ENCODE peak calls at places on chromosomes 5 and 9, in nine cellular contexts. One of them, this sample, is unnamed.

GRCh38 chr9:94894111-94894699 is 167.7 kb downstream of the AOPEP start:
- DNase-seq in WERI-Rb-1: no peak
- DNase-seq in WTC11: no peak
- DNase-seq in cardiac fibroblast: no peak
- DNase-seq in mucosa of descending colon: no peak
- DNase-seq in fibroblast of mammary gland: no peak
- DNase-seq in right atrium auricular region: no peak
- DNase-seq in fibroblast of lung: peak
- DNase-seq in B cell: no peak
- DNase-seq in this sample: no peak

GRCh38 chr9:98184326-98184725 is 8.1 kb downstream of the CORO2A start:
- DNase-seq in B cell: no peak
- DNase-seq in cardiac fibroblast: no peak
- DNase-seq in WTC11: no peak
- DNase-seq in right atrium auricular region: no peak
- DNase-seq in fibroblast of lung: no peak
- DNase-seq in WERI-Rb-1: no peak
- DNase-seq in fibroblast of mammary gland: no peak
- DNase-seq in mucosa of descending colon: no peak
- DNase-seq in this sample: no peak

GRCh38 chr9:128497824-128498610 is 6.5 kb upstream of the GLE1 start:
- DNase-seq in right atrium auricular region: no peak
- DNase-seq in fibroblast of lung: no peak
- DNase-seq in mucosa of descending colon: no peak
- DNase-seq in WERI-Rb-1: no peak
- DNase-seq in B cell: no peak
- DNase-seq in cardiac fibroblast: no peak
- DNase-seq in WTC11: no peak
- DNase-seq in fibroblast of mammary gland: no peak
- DNase-seq in this sample: no peak

GRCh38 chr5:96335873-96336272 is 97.2 kb downstream of the PCSK1 start:
- DNase-seq in fibroblast of lung: peak
- DNase-seq in mucosa of descending colon: no peak
- DNase-seq in cardiac fibroblast: no peak
- DNase-seq in WERI-Rb-1: no peak
- DNase-seq in fibroblast of mammary gland: no peak
- DNase-seq in WTC11: no peak
- DNase-seq in B cell: no peak
- DNase-seq in right atrium auricular region: no peak
- DNase-seq in this sample: no peak

GRCh38 chr9:115263731-115264130 is 145.8 kb upstream of the TNC start:
- DNase-seq in cardiac fibroblast: peak
- DNase-seq in WERI-Rb-1: no peak
- DNase-seq in mucosa of descending colon: no peak
- DNase-seq in WTC11: no peak
- DNase-seq in B cell: no peak
- DNase-seq in right atrium auricular region: no peak
- DNase-seq in fibroblast of mammary gland: peak
- DNase-seq in fibroblast of lung: peak
- DNase-seq in this sample: peak

GRCh38 chr5:52560366-52560765 is 227.3 kb upstream of the ITGA1 start:
- DNase-seq in right atrium auricular region: no peak
- DNase-seq in cardiac fibroblast: no peak
- DNase-seq in fibroblast of lung: no peak
- DNase-seq in WERI-Rb-1: no peak
- DNase-seq in B cell: no peak
- DNase-seq in mucosa of descending colon: no peak
- DNase-seq in fibroblast of mammary gland: peak
- DNase-seq in WTC11: no peak
- DNase-seq in this sample: peak

GRCh38 chr5:1259806-1260480 is 34.8 kb downstream of the SLC6A18 start:
- DNase-seq in cardiac fibroblast: no peak
- DNase-seq in right atrium auricular region: no peak
- DNase-seq in WTC11: no peak
- DNase-seq in mucosa of descending colon: no peak
- DNase-seq in fibroblast of lung: no peak
- DNase-seq in WERI-Rb-1: no peak
- DNase-seq in B cell: no peak
- DNase-seq in fibroblast of mammary gland: no peak
- DNase-seq in this sample: no peak

GRCh38 chr5:180523629-180524466 is 29.7 kb downstream of the CNOT6 start:
- DNase-seq in cardiac fibroblast: peak
- DNase-seq in fibroblast of mammary gland: no peak
- DNase-seq in WERI-Rb-1: no peak
- DNase-seq in WTC11: no peak
- DNase-seq in mucosa of descending colon: no peak
- DNase-seq in B cell: no peak
- DNase-seq in right atrium auricular region: no peak
- DNase-seq in fibroblast of lung: peak
- DNase-seq in this sample: no peak

GRCh38 chr5:180070726-180071417 is 687 bp downstream of the RNF130 start:
- DNase-seq in WERI-Rb-1: no peak
- DNase-seq in WTC11: no peak
- DNase-seq in right atrium auricular region: no peak
- DNase-seq in mucosa of descending colon: no peak
- DNase-seq in fibroblast of lung: peak
- DNase-seq in cardiac fibroblast: peak
- DNase-seq in fibroblast of mammary gland: peak
- DNase-seq in B cell: peak
- DNase-seq in this sample: peak

GRCh38 chr9:90433398-90433890 is 209.2 kb downstream of the DIRAS2 start:
- DNase-seq in right atrium auricular region: no peak
- DNase-seq in cardiac fibroblast: peak
- DNase-seq in fibroblast of mammary gland: no peak
- DNase-seq in fibroblast of lung: peak
- DNase-seq in mucosa of descending colon: peak
- DNase-seq in B cell: no peak
- DNase-seq in WTC11: peak
- DNase-seq in WERI-Rb-1: peak
- DNase-seq in this sample: no peak

GRCh38 chr5:14720236-14720923 is 55.9 kb downstream of the OTULIN start:
- DNase-seq in right atrium auricular region: no peak
- DNase-seq in fibroblast of mammary gland: peak
- DNase-seq in B cell: no peak
- DNase-seq in fibroblast of lung: peak
- DNase-seq in WERI-Rb-1: no peak
- DNase-seq in mucosa of descending colon: no peak
- DNase-seq in WTC11: no peak
- DNase-seq in cardiac fibroblast: peak
- DNase-seq in this sample: peak

GRCh38 chr5:60959156-60959555 is 14.2 kb downstream of the NDUFAF2 start:
- DNase-seq in B cell: no peak
- DNase-seq in fibroblast of mammary gland: peak
- DNase-seq in WTC11: no peak
- DNase-seq in fibroblast of lung: peak
- DNase-seq in mucosa of descending colon: no peak
- DNase-seq in right atrium auricular region: no peak
- DNase-seq in cardiac fibroblast: peak
- DNase-seq in WERI-Rb-1: no peak
- DNase-seq in this sample: peak

GRCh38 chr9:17064558-17064957 is 70.3 kb upstream of the CNTLN start:
- DNase-seq in right atrium auricular region: no peak
- DNase-seq in WERI-Rb-1: no peak
- DNase-seq in B cell: no peak
- DNase-seq in cardiac fibroblast: peak
- DNase-seq in mucosa of descending colon: no peak
- DNase-seq in fibroblast of lung: no peak
- DNase-seq in fibroblast of mammary gland: peak
- DNase-seq in WTC11: no peak
- DNase-seq in this sample: no peak

GRCh38 chr5:37603072-37603471 is 224.0 kb downstream of the WDR70 start:
- DNase-seq in WERI-Rb-1: no peak
- DNase-seq in mucosa of descending colon: no peak
- DNase-seq in B cell: no peak
- DNase-seq in fibroblast of lung: no peak
- DNase-seq in cardiac fibroblast: no peak
- DNase-seq in fibroblast of mammary gland: no peak
- DNase-seq in right atrium auricular region: no peak
- DNase-seq in WTC11: no peak
- DNase-seq in this sample: no peak

GRCh38 chr9:35814841-35815543 is at the start of gene HINT2:
- DNase-seq in right atrium auricular region: peak
- DNase-seq in cardiac fibroblast: peak
- DNase-seq in WERI-Rb-1: peak
- DNase-seq in fibroblast of lung: peak
- DNase-seq in fibroblast of mammary gland: peak
- DNase-seq in B cell: peak
- DNase-seq in mucosa of descending colon: peak
- DNase-seq in WTC11: peak
- DNase-seq in this sample: peak
- TF ChIP-seq CTCF in right atrium auricular region: no peak
- TF ChIP-seq CTCF in cardiac fibroblast: no peak
- TF ChIP-seq CTCF in WERI-Rb-1: no peak
- TF ChIP-seq CTCF in fibroblast of lung: no peak
- TF ChIP-seq CTCF in fibroblast of mammary gland: no peak
- TF ChIP-seq CTCF in B cell: no peak
- TF ChIP-seq CTCF in mucosa of descending colon: no peak
- TF ChIP-seq CTCF in WTC11: no peak
- TF ChIP-seq CTCF in this sample: no peak

GRCh38 chr5:131634666-131634995 is 398 bp downstream of the RAPGEF6 start:
- DNase-seq in mucosa of descending colon: no peak
- DNase-seq in fibroblast of lung: peak
- DNase-seq in B cell: peak
- DNase-seq in fibroblast of mammary gland: peak
- DNase-seq in right atrium auricular region: peak
- DNase-seq in cardiac fibroblast: peak
- DNase-seq in WTC11: peak
- DNase-seq in WERI-Rb-1: peak
- DNase-seq in this sample: peak
- TF ChIP-seq CTCF in mucosa of descending colon: no peak
- TF ChIP-seq CTCF in fibroblast of lung: no peak
- TF ChIP-seq CTCF in B cell: peak
- TF ChIP-seq CTCF in fibroblast of mammary gland: peak
- TF ChIP-seq CTCF in right atrium auricular region: no peak
- TF ChIP-seq CTCF in cardiac fibroblast: peak
- TF ChIP-seq CTCF in WTC11: no peak
- TF ChIP-seq CTCF in WERI-Rb-1: peak
- TF ChIP-seq CTCF in this sample: peak

GRCh38 chr5:3509290-3509689 is 86.3 kb upstream of the IRX1 start:
- DNase-seq in WTC11: no peak
- DNase-seq in WERI-Rb-1: no peak
- DNase-seq in right atrium auricular region: no peak
- DNase-seq in cardiac fibroblast: no peak
- DNase-seq in B cell: no peak
- DNase-seq in mucosa of descending colon: no peak
- DNase-seq in fibroblast of mammary gland: no peak
- DNase-seq in fibroblast of lung: no peak
- DNase-seq in this sample: no peak
- TF ChIP-seq CTCF in WTC11: no peak
- TF ChIP-seq CTCF in WERI-Rb-1: peak
- TF ChIP-seq CTCF in right atrium auricular region: no peak
- TF ChIP-seq CTCF in cardiac fibroblast: no peak
- TF ChIP-seq CTCF in B cell: no peak
- TF ChIP-seq CTCF in mucosa of descending colon: no peak
- TF ChIP-seq CTCF in fibroblast of mammary gland: no peak
- TF ChIP-seq CTCF in fibroblast of lung: no peak
- TF ChIP-seq CTCF in this sample: no peak

GRCh38 chr9:75130621-75131020 is 42.3 kb downstream of the OSTF1 start:
- DNase-seq in cardiac fibroblast: peak
- DNase-seq in B cell: no peak
- DNase-seq in mucosa of descending colon: no peak
- DNase-seq in fibroblast of mammary gland: peak
- DNase-seq in fibroblast of lung: peak
- DNase-seq in WERI-Rb-1: no peak
- DNase-seq in right atrium auricular region: no peak
- DNase-seq in WTC11: no peak
- DNase-seq in this sample: peak

GRCh38 chr9:75134495-75134894 is 46.2 kb downstream of the OSTF1 start:
- DNase-seq in WERI-Rb-1: no peak
- DNase-seq in cardiac fibroblast: no peak
- DNase-seq in fibroblast of lung: no peak
- DNase-seq in mucosa of descending colon: no peak
- DNase-seq in right atrium auricular region: no peak
- DNase-seq in fibroblast of mammary gland: no peak
- DNase-seq in WTC11: no peak
- DNase-seq in B cell: no peak
- DNase-seq in this sample: no peak

GRCh38 chr9:75133396-75133795 is 45.1 kb downstream of the OSTF1 start:
- DNase-seq in cardiac fibroblast: no peak
- DNase-seq in B cell: no peak
- DNase-seq in right atrium auricular region: no peak
- DNase-seq in mucosa of descending colon: no peak
- DNase-seq in WERI-Rb-1: no peak
- DNase-seq in WTC11: no peak
- DNase-seq in fibroblast of lung: no peak
- DNase-seq in fibroblast of mammary gland: no peak
- DNase-seq in this sample: no peak

GRCh38 chr9:75132244-75132643 is 43.9 kb downstream of the OSTF1 start:
- DNase-seq in mucosa of descending colon: no peak
- DNase-seq in fibroblast of lung: no peak
- DNase-seq in B cell: no peak
- DNase-seq in WTC11: no peak
- DNase-seq in cardiac fibroblast: no peak
- DNase-seq in fibroblast of mammary gland: no peak
- DNase-seq in WERI-Rb-1: no peak
- DNase-seq in right atrium auricular region: no peak
- DNase-seq in this sample: no peak

GRCh38 chr9:75131700-75132099 is 43.4 kb downstream of the OSTF1 start:
- DNase-seq in cardiac fibroblast: no peak
- DNase-seq in right atrium auricular region: no peak
- DNase-seq in fibroblast of mammary gland: no peak
- DNase-seq in WTC11: no peak
- DNase-seq in WERI-Rb-1: no peak
- DNase-seq in fibroblast of lung: no peak
- DNase-seq in mucosa of descending colon: no peak
- DNase-seq in B cell: no peak
- DNase-seq in this sample: no peak
- TF ChIP-seq CTCF in cardiac fibroblast: no peak
- TF ChIP-seq CTCF in right atrium auricular region: no peak
- TF ChIP-seq CTCF in fibroblast of mammary gland: no peak
- TF ChIP-seq CTCF in WTC11: no peak
- TF ChIP-seq CTCF in WERI-Rb-1: no peak
- TF ChIP-seq CTCF in fibroblast of lung: no peak
- TF ChIP-seq CTCF in mucosa of descending colon: no peak
- TF ChIP-seq CTCF in B cell: no peak
- TF ChIP-seq CTCF in this sample: no peak

GRCh38 chr9:35726876-35727438 is 5.0 kb downstream of the TLN1 start:
- DNase-seq in fibroblast of mammary gland: peak
- DNase-seq in cardiac fibroblast: peak
- DNase-seq in WERI-Rb-1: no peak
- DNase-seq in B cell: peak
- DNase-seq in WTC11: no peak
- DNase-seq in right atrium auricular region: no peak
- DNase-seq in mucosa of descending colon: peak
- DNase-seq in fibroblast of lung: peak
- DNase-seq in this sample: peak
- TF ChIP-seq CTCF in fibroblast of mammary gland: no peak
- TF ChIP-seq CTCF in cardiac fibroblast: peak
- TF ChIP-seq CTCF in WERI-Rb-1: no peak
- TF ChIP-seq CTCF in B cell: peak
- TF ChIP-seq CTCF in WTC11: no peak
- TF ChIP-seq CTCF in right atrium auricular region: no peak
- TF ChIP-seq CTCF in mucosa of descending colon: no peak
- TF ChIP-seq CTCF in fibroblast of lung: peak
- TF ChIP-seq CTCF in this sample: peak

GRCh38 chr5:33968133-33969005 is 16.1 kb downstream of the SLC45A2 start:
- DNase-seq in right atrium auricular region: no peak
- DNase-seq in WTC11: no peak
- DNase-seq in fibroblast of mammary gland: no peak
- DNase-seq in WERI-Rb-1: no peak
- DNase-seq in mucosa of descending colon: no peak
- DNase-seq in cardiac fibroblast: no peak
- DNase-seq in B cell: no peak
- DNase-seq in fibroblast of lung: no peak
- DNase-seq in this sample: no peak
- TF ChIP-seq CTCF in right atrium auricular region: no peak
- TF ChIP-seq CTCF in WTC11: no peak
- TF ChIP-seq CTCF in fibroblast of mammary gland: no peak
- TF ChIP-seq CTCF in WERI-Rb-1: no peak
- TF ChIP-seq CTCF in mucosa of descending colon: no peak
- TF ChIP-seq CTCF in cardiac fibroblast: no peak
- TF ChIP-seq CTCF in B cell: no peak
- TF ChIP-seq CTCF in fibroblast of lung: no peak
- TF ChIP-seq CTCF in this sample: no peak

This sample was measured in HFFc6.